ENCODE peak calls at places on chromosomes 3 and 15, in eight cellular contexts. C is GM12865, J is upper lobe of right lung, T is cardiac fibroblast, Z is neural crest cell, R is dorsolateral prefrontal cortex, X is hepatocyte, G is Peyer's patch. U is an unnamed sample.

GRCh38 chr3:42600958-42601675 is 631 bp downstream of the NKTR start:
- DNase-seq in G (peak), X (peak), C (peak), Z (no peak), J (peak), R (peak), T (peak), U (peak)

GRCh38 chr3:33096103-33096868 is 660 bp downstream of the GLB1 start:
- DNase-seq in C (peak), T (peak), Z (peak), R (peak), X (peak), G (peak), J (peak), U (peak)

GRCh38 chr3:77825045-77825827 is 785.3 kb downstream of the ROBO2 start:
- DNase-seq in G (peak), R (no peak), T (peak), X (peak), J (peak), Z (no peak), C (no peak), U (peak)

GRCh38 chr3:194489736-194490612 is 3.2 kb upstream of the ATP13A3 start:
- DNase-seq in Z (no peak), R (no peak), C (peak), J (no peak), T (peak), G (no peak), X (no peak), U (no peak)

GRCh38 chr3:126955004-126955790 is 27.7 kb upstream of the PLXNA1 start:
- DNase-seq in X (no peak), J (peak), T (no peak), R (no peak), G (peak), C (peak), Z (no peak), U (no peak)

GRCh38 chr15:52227456-52227855 is 36.3 kb upstream of the GNB5 start:
- DNase-seq in C (peak), R (peak), T (peak), G (peak), X (peak), J (no peak), Z (peak), U (peak)

GRCh38 chr3:46280105-46280797 is 38.0 kb downstream of the CCR3 start:
- DNase-seq in X (peak), Z (no peak), G (peak), R (no peak), J (no peak), T (peak), C (peak), U (peak)

GRCh38 chr15:26967719-26968269 is 3.2 kb upstream of the GABRG3 start:
- DNase-seq in J (no peak), R (peak), C (no peak), T (no peak), Z (peak), X (peak), G (no peak), U (no peak)

GRCh38 chr15:59885832-59886231 is 118.3 kb upstream of the FOXB1 start:
- DNase-seq in G (no peak), X (peak), R (no peak), C (no peak), J (no peak), Z (peak), T (peak), U (peak)

GRCh38 chr15:57692709-57693108 is 13.8 kb upstream of the POLR2M start:
- DNase-seq in R (no peak), T (peak), Z (no peak), X (no peak), G (no peak), J (no peak), C (no peak), U (no peak)

GRCh38 chr15:62834686-62835279 is 207.8 kb upstream of the TPM1 start:
- DNase-seq in X (no peak), T (no peak), R (no peak), J (no peak), Z (no peak), G (peak), C (no peak), U (no peak)

GRCh38 chr15:79170256-79170664 is 79.7 kb upstream of the RASGRF1 start:
- DNase-seq in Z (no peak), G (no peak), C (no peak), X (peak), T (peak), J (no peak), R (no peak), U (peak)

GRCh38 chr3:20669184-20669583 is 483.2 kb upstream of the SGO1 start:
- DNase-seq in Z (no peak), G (no peak), J (no peak), C (no peak), X (no peak), R (no peak), T (no peak), U (no peak)

GRCh38 chr3:134650431-134651346 is at the start of gene KY:
- DNase-seq in C (no peak), R (peak), G (no peak), T (peak), Z (peak), X (peak), J (peak), U (no peak)

GRCh38 chr15:66938114-66938830 is 127.1 kb upstream of the SMAD3 start:
- DNase-seq in C (no peak), G (no peak), X (no peak), J (no peak), T (no peak), R (no peak), Z (no peak), U (no peak)

GRCh38 chr3:108041253-108041652 is 49.6 kb downstream of the CD47 start:
- DNase-seq in J (no peak), X (no peak), T (no peak), Z (no peak), C (no peak), G (no peak), R (no peak), U (no peak)

GRCh38 chr3:70090322-70090913 is 90.9 kb downstream of the SAMMSON start:
- DNase-seq in R (no peak), C (peak), J (no peak), X (peak), T (peak), Z (no peak), G (no peak), U (peak)
- TF ChIP-seq CTCF in R (peak), C (peak), J (peak), X (peak), T (peak), Z (peak), G (peak), U (peak)

DNA sequence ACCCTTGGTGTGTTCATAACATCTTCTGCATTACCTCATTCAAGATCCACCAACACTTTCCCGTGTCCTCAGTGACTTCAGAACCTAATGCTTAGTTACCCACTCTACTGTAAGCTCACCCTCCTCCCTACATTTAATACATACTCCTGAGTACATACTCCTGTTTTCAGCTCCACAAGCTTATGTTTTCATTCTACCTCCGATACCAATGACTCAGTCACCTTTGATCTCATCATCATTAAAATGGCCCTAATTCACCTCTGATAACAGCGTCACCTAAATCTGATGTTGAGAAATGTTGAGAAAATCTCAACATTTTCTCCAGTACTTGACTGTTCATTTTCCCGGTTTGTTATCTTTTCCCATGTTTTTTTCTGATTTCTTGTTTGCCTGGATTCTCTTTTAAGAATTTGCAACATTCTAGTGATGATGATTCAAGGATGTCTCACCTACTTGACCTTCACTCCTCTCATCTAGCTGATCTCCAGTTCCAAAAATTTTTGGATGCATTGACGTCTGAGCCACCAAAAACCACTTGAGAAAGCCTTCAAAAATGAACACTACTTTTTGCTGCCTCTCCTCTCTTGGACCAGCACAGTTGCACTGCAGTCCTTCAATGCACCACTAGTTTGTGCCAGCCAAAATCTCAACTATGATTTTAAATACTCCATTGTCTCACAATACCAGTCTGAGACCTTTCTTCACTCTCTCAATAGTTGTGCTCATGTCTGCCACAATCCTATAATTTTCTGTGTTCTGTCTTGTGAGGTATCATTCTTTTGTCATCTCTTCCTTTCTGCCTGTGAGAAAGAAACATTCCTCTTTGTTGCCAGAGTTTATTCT is 220.7 kb upstream of the SEMA6D start:
- DNase-seq in T (no peak), J (no peak), C (no peak), G (no peak), X (no peak), Z (no peak), R (no peak), U (no peak)
- TF ChIP-seq CTCF in T (peak), J (no peak), C (no peak), G (no peak), X (peak), Z (peak), R (no peak), U (no peak)

DNA sequence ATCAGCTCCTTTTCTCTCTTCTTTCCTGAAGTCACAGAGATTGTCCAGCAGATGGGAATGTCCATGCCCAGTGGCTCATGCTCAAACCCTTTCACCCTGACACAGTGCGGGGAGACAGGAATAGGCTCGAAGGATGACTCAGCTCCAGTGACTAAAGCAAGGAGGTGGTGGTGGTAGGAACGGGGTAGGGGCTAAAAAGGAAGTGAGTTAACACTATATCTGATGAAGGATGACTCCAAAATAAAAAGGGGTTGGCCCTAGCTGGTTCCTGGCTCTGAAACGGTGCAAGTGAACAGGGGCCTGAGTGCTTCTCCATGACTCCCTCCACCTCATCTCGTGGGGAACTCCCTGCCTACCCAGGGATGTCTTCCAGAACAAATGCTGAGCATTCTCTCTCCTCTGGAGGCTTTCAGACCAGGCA is 167.4 kb upstream of the LPP start:
- DNase-seq in G (no peak), C (no peak), J (no peak), T (peak), X (no peak), R (no peak), Z (no peak), U (peak)
- TF ChIP-seq CTCF in G (no peak), C (no peak), J (no peak), T (no peak), X (no peak), R (no peak), Z (no peak), U (no peak)

DNA sequence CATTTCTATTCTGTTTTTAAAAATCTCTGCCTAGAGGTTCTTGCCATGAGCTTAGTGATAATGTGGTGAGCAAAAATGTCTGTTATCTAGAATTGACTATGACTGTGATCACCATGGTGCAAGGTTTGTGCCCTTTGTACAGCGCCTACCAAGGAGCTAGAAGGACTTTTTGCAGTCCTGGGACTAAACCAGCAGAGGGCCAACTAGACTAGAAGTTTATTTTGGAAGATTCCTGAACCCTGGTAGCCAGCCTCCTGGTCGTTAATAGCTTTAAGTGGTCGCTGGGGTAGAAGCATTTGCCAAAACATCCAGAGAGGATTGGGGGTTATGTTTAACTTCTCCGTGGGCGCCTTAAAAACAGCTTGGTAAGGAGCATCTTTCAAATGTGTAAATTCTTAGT is 7.8 kb downstream of the SCG5 start:
- DNase-seq in T (peak), G (no peak), Z (no peak), R (no peak), J (no peak), C (no peak), X (peak), U (no peak)
- TF ChIP-seq CTCF in T (peak), G (no peak), Z (peak), R (no peak), J (no peak), C (peak), X (peak), U (no peak)

DNA sequence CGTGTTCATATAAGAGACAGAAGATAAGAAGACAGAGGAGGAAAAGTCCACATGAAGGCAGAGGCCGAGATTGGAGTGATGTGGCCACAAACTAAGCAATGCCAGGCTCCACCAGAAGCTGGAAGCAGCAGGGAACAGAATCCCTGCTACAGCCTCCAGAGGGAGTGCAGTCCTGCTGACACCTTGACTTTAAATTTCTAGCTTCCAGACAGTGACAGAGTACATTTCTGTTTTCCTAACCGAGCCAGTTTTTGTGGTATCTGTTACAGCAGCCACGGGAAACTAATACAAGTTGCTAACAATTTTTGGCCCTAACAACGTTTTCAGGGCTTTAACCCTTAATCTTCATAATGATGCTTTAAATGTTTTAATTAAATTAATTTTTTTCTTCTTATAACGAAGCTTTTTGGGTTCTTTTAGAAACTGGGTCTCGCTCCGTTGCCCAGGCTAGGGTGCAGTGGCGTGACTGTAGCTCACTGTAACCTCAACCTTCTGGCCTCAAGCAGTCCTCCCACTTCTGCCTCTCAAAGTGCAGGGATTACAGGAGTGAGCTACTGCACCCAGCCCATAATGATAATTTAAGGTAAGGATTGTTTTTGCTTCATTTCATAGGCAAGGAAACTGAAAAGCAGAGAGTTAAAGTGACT is 202.3 kb upstream of the PROK2 start:
- DNase-seq in J (no peak), R (no peak), G (no peak), T (peak), X (peak), C (no peak), Z (no peak), U (no peak)
- TF ChIP-seq CTCF in J (peak), R (peak), G (no peak), T (peak), X (peak), C (peak), Z (peak), U (no peak)